ENCODE peak calls at places on chromosomes 16 and 17, in five cellular contexts. J, P, R, T and K are unnamed samples.

GRCh38 chr17:74419862-74420492 is 11.9 kb upstream of the GPRC5C start:
- DNase-seq in P (no peak), T (no peak), J (no peak), R (no peak), K (no peak)

GRCh38 chr16:3458852-3459361 is 15.4 kb downstream of the NAA60 start:
- DNase-seq in P (no peak), R (no peak), J (no peak), T (no peak), K (no peak)

GRCh38 chr17:65055708-65056638 is 567 bp downstream of the GNA13 start:
- DNase-seq in J (peak), R (peak), P (peak), T (peak), K (peak)

GRCh38 chr17:16286009-16286946 is 67.0 kb downstream of the CENPV start:
- DNase-seq in R (peak), T (peak), P (peak), J (peak), K (peak)

GRCh38 chr17:17063546-17064122 is 21.4 kb downstream of the MPRIP start:
- DNase-seq in T (peak), J (peak), P (peak), R (no peak), K (no peak)

GRCh38 chr17:65163990-65164495 is 26.9 kb downstream of the RGS9 start:
- DNase-seq in T (peak), J (no peak), R (no peak), P (peak), K (no peak)

GRCh38 chr17:68763551-68763950 is 162.4 kb upstream of the FAM20A start:
- DNase-seq in R (no peak), P (no peak), T (no peak), J (no peak), K (no peak)

GRCh38 chr17:43778337-43779144 is at the start of gene DUSP3:
- DNase-seq in P (peak), J (peak), R (peak), T (peak), K (peak)

GRCh38 chr16:57178793-57179212 is 7.0 kb downstream of the PSME3IP1 start:
- DNase-seq in P (no peak), J (no peak), T (no peak), R (no peak), K (no peak)

GRCh38 chr16:8403978-8404738 is 186.2 kb downstream of the TMEM114 start:
- DNase-seq in R (no peak), T (no peak), J (no peak), P (no peak), K (no peak)

GRCh38 chr16:85350146-85350728 is 238.0 kb upstream of the CIBAR2 start:
- DNase-seq in J (no peak), R (peak), P (no peak), T (no peak), K (no peak)

GRCh38 chr16:84103678-84104077 is 13.1 kb downstream of the MBTPS1 start:
- DNase-seq in J (no peak), R (no peak), T (no peak), P (no peak), K (no peak)

GRCh38 chr16:88928405-88929375 is 48.3 kb downstream of the CBFA2T3 start:
- DNase-seq in T (peak), P (no peak), J (no peak), R (no peak), K (no peak)

GRCh38 chr16:495127-495748 is 32.3 kb upstream of the CAPN15 start:
- DNase-seq in J (no peak), P (no peak), R (no peak), T (peak), K (no peak)

GRCh38 chr16:82639666-82640336 is 13.0 kb downstream of the CDH13 start:
- DNase-seq in P (no peak), J (peak), R (no peak), T (peak), K (peak)

GRCh38 chr16:85611455-85612190 is 1.5 kb upstream of the GSE1 start:
- DNase-seq in J (peak), P (peak), T (peak), R (peak), K (peak)

GRCh38 chr17:6462692-6463091 is 18.4 kb downstream of the PIMREG start:
- DNase-seq in R (no peak), T (no peak), P (peak), J (no peak), K (no peak)

GRCh38 chr16:23952128-23953041 is 116.6 kb downstream of the PRKCB start:
- DNase-seq in J (no peak), P (no peak), T (peak), R (no peak), K (peak)

GRCh38 chr16:85245307-85246172 is 133.3 kb upstream of the CIBAR2 start:
- DNase-seq in T (peak), R (peak), P (no peak), J (peak), K (peak)

GRCh38 chr17:61405686-61406542 is 6.3 kb downstream of the TBX2 start:
- DNase-seq in R (no peak), P (no peak), T (no peak), J (peak), K (no peak)

GRCh38 chr17:80009391-80010282 is 26.0 kb downstream of the TBC1D16 start:
- DNase-seq in P (peak), J (no peak), T (no peak), R (no peak), K (no peak)

GRCh38 chr16:180101-180920 is at the start of gene HBQ1:
- DNase-seq in T (no peak), J (no peak), R (no peak), P (no peak), K (no peak)

GRCh38 chr16:67880584-67880983 is 4.1 kb upstream of the NRN1L start:
- DNase-seq in T (no peak), J (no peak), P (no peak), R (no peak), K (no peak)
- TF ChIP-seq POLR2A in T (no peak), J (no peak), P (no peak), R (no peak), K (no peak)

GRCh38 chr17:47189732-47190621 is 882 bp upstream of the CDC27 start:
- DNase-seq in J (no peak), P (no peak), R (no peak), T (no peak), K (no peak)
- H3K4me3 ChIP-seq in J (peak), P (peak), R (peak), T (no peak), K (peak)

GRCh38 chr17:27562777-27563455 is 68.1 kb upstream of the LGALS9 start:
- DNase-seq in R (no peak), T (peak), P (peak), J (no peak), K (no peak)

GRCh38 chr17:27560668-27561067 is 70.3 kb upstream of the LGALS9 start:
- DNase-seq in P (peak), J (no peak), T (peak), R (no peak), K (peak)

GRCh38 chr17:27564463-27564862 is 66.5 kb upstream of the LGALS9 start:
- DNase-seq in R (no peak), J (no peak), T (no peak), P (peak), K (no peak)

GRCh38 chr17:27565874-27566672 is 64.9 kb upstream of the LGALS9 start:
- DNase-seq in T (no peak), P (peak), R (no peak), J (no peak), K (no peak)

DNA sequence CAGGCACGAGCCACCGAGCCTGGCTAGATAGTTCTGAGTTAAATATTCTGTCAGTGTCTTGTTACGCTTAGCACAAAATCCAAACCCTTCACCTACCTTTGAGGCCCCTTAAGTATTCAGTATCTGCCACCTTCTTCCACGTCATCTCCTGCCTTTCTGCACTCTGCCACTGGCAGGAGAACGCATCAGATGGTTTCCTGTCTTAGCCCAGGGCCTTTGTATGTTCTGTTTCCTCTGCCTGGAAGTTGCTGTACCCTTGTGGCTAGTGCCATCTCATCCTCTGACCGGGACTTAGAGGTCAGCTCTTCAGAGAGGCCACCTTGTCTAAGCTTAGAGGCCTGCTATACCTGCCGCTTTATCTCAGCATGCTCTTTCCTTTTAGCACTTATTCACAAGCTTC is 67.5 kb upstream of the LGALS9 start:
- DNase-seq in J (no peak), T (no peak), P (peak), R (no peak), K (no peak)
- H3K27ac ChIP-seq in J (no peak), T (peak), P (peak), R (no peak), K (peak)

DNA sequence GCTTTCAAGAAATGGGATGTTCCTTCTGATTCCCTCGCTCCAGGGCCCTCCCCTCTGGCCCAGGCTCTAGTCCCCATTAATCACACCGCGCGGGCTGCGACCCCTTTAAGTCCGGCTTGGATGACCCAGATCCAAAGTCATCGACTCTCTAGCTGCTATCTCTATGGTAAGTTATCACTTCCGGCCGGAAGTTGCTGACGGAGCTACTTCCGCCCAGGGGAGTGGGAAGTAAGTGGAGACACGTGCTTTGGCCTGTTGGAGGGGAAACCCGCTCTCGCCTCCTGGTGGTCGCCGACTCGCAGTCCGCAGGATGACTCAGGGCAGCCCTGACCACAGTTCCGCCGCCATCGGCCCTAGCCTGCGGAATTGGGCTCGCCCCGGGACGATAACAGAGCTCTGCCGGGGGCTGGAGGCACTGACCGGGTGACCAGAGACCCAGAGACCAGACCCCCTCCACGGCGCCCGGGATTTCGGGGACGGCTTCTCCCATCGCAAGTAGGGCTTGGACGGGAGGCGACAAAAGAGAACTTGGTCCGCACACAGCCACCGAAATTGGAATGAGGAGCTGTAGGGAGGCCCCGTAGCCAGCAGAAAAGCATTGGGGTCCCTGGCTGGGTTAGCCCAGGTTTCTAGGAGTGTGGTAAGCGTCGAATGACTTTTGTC is 52.2 kb upstream of the SEC14L1 start:
- DNase-seq in J (peak), P (peak), T (peak), R (peak), K (peak)
- TF ChIP-seq POLR2A in J (peak), P (no peak), T (peak), R (peak), K (peak)

GRCh38 chr17:81510524-81510797 is 2.1 kb downstream of the ACTG1 start:
- DNase-seq in J (no peak), R (no peak), T (no peak), P (no peak), K (no peak)

GRCh38 chr17:81509048-81509686 is 3.4 kb downstream of the ACTG1 start:
- DNase-seq in J (no peak), R (no peak), T (no peak), P (no peak), K (no peak)

GRCh38 chr17:81509687-81510523 is 2.7 kb downstream of the ACTG1 start:
- DNase-seq in J (no peak), R (no peak), P (no peak), T (peak), K (no peak)

GRCh38 chr17:81510798-81511549 is 1.6 kb downstream of the ACTG1 start:
- DNase-seq in T (peak), P (peak), J (no peak), R (no peak), K (no peak)

DNA sequence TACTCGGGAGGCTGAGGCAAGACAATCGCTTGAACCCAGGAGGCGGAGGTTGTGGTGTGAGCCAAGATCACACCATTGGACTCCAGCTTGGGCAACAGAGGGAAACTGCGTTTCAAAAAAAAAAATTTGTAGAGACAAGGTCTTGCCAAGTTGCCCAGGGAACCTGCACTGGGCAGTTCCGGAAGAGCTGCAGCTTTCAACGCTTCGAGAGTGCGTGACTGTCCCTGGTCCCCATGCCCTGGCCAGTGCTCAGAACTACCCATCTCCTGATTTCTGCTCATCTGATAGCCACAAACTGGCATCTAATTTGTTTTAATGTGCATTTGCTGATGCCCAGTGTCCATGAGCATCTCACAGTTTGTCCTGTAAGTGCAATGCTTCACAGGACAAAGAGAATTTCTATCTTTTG is 4.0 kb downstream of the ACTG1 start:
- DNase-seq in J (peak), T (peak), P (no peak), R (no peak), K (no peak)
- H3K4me3 ChIP-seq in J (peak), T (no peak), P (peak), R (peak), K (peak)

GRCh38 chr16:81004646-81005353 is 1.9 kb downstream of the CMC2 start:
- DNase-seq in P (no peak), R (peak), J (no peak), T (peak), K (peak)

GRCh38 chr16:81006472-81007311 is at the start of the genes CENPN and CMC2:
- DNase-seq in P (peak), J (peak), R (peak), T (peak), K (peak)

GRCh38 chr16:81003610-81004460 is 2.9 kb downstream of the CMC2 start:
- DNase-seq in R (no peak), J (no peak), P (no peak), T (peak), K (no peak)

GRCh38 chr16:81005644-81006471 is 827 bp downstream of the CMC2 start:
- DNase-seq in J (no peak), R (no peak), T (peak), P (peak), K (no peak)

DNA sequence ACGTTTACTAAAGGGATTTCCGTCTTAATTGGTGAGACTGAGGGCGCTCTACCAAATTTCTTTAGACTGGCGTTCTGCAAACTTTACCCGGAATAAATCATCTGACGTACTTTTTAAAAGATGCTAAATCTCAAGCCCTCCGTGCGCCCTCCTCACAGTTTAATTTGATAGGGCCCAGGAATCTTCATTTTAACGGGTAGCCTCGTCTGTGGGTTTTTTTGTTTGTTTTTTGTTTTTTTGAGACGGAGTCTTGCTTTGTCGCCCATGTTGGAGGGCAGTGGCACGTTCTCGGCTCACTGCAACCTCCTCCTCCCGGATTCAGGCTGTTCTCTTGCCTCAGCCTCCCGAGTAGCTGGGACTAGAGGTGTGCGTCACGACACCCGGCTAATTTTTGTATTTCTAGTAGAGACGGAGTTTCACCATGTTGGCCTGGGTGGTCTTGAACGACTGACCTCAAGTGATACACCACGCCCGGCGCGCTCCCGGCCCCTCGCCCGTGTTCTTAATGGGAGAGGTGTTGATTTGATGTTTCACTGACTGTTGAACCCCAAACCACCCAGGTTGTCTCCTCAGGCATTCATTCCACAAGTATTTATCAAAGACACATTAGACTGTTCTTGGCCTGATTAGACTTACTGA is 1.3 kb downstream of the CENPN start:
- DNase-seq in P (peak), T (peak), R (no peak), J (no peak), K (peak)
- H3K27ac ChIP-seq in P (peak), T (peak), R (peak), J (peak), K (peak)

DNA sequence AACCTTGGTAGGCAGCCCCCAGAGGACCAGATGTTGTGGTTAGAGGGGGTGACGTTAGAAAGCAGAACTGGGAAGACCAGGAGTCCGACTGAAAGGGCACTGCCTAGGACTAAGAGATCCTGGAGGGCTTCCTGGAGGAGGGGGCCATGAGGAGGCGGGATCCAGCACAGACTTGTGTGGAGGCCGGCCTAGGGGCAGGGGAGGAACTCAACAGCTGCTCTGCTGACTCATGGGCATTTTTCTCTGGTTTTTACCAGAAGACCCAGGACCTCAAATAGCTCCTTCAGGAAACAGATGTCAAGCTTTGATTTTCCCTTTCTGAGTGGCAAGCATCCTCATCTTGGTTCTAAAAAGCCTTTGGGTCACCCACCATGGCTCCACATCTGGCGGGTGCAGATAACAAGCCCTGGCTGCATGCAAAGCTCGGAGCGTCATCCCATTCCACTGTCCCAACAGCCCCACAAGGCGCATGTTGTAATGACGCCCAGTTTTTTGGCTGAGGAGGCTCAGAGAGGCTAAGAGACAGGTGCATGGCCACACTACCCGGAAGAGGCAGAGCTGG is 29.0 kb downstream of the IL21R start:
- DNase-seq in J (peak), T (no peak), R (no peak), P (peak), K (no peak)
- TF ChIP-seq POLR2A in J (no peak), T (no peak), R (no peak), P (no peak), K (no peak)

DNA sequence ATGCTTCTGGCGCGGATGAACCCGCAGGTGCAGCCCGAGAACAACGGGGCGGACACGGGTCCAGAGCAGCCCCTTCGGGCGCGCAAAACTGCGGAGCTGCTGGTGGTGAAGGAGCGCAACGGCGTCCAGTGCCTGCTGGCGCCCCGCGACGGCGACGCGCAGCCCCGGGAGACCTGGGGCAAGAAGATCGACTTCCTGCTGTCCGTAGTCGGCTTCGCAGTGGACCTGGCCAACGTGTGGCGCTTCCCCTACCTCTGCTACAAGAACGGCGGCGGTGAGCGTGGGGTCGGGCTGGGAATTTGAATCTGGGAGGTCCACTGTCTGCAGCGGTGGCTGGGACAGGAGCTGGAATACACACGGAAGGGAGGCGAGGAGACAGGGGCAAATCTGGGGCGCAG is 906 bp downstream of the SLC6A2 start:
- DNase-seq in P (no peak), R (no peak), T (no peak), J (no peak), K (no peak)
- H3K4me3 ChIP-seq in P (no peak), R (no peak), T (no peak), J (no peak), K (no peak)

GRCh38 chr17:57838453-57838852 is 11.4 kb downstream of the MRPS23 start:
- DNase-seq in J (peak), T (no peak), R (no peak), P (no peak), K (no peak)

GRCh38 chr17:57838857-57839570 is 10.8 kb downstream of the MRPS23 start:
- DNase-seq in P (no peak), J (peak), T (no peak), R (peak), K (no peak)

GRCh38 chr17:57842280-57842679 is 7.6 kb downstream of the MRPS23 start:
- DNase-seq in J (no peak), T (no peak), R (no peak), P (no peak), K (no peak)

GRCh38 chr17:57835333-57835900 is 14.4 kb downstream of the MRPS23 start:
- DNase-seq in T (no peak), P (no peak), J (no peak), R (no peak), K (no peak)

DNA sequence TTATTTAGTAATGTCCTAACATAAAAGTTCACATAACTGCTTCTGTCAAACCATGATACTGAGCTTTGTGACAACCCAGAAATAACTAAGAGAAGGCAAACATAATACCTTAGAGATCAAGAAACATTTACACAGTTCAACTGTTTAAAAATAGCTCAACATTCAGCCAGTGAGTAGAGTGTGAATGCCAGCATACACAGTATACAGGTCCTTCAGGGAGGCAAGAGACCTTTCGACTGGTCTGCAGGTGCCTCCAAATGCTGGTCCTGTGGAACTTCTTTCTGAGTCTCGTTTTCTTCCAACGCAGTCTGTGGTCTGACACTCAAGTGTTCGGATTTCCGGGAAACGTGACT is 10.3 kb downstream of the MRPS23 start:
- DNase-seq in T (no peak), P (no peak), J (no peak), R (peak), K (no peak)
- H3K27ac ChIP-seq in T (no peak), P (no peak), J (no peak), R (peak), K (no peak)

GRCh38 chr17:38590988-38591758 is 14.6 kb downstream of the SRCIN1 start:
- DNase-seq in T (no peak), P (no peak), R (no peak), J (no peak), K (no peak)
- TF ChIP-seq POLR2A in T (no peak), P (no peak), R (no peak), J (no peak), K (no peak)